ENCODE peak calls at places on chromosomes 7 and 10, in five cellular contexts. F is A549, D is neural progenitor cell, H is GM23248, M is PC-3. V is an unnamed sample.

GRCh38 chr7:130337410-130337971 is 7.1 kb upstream of the CPA5 start:
- DNase-seq in F (no peak), D (no peak), H (no peak), M (no peak), V (no peak)

GRCh38 chr10:132846631-132847415 is 60.9 kb upstream of the NKX6-2 start:
- DNase-seq in F (no peak), D (no peak), H (no peak), M (no peak), V (no peak)

GRCh38 chr7:36967387-36967786 is 243.1 kb upstream of the AOAH start:
- DNase-seq in F (peak), D (peak), H (peak), M (peak), V (peak)

GRCh38 chr10:77989081-77989724 is 40.1 kb downstream of the POLR3A start:
- DNase-seq in F (no peak), D (no peak), H (peak), M (peak), V (no peak)

GRCh38 chr10:122468923-122469781 is 7.8 kb downstream of the HTRA1 start:
- DNase-seq in F (peak), D (no peak), H (peak), M (peak), V (no peak)

GRCh38 chr10:12938271-12938670 is 63.2 kb downstream of the CCDC3 start:
- DNase-seq in F (no peak), D (no peak), H (no peak), M (no peak), V (no peak)

GRCh38 chr7:78179211-78179610 is 380.6 kb downstream of the PHTF2 start:
- DNase-seq in F (no peak), D (no peak), H (no peak), M (no peak), V (no peak)

GRCh38 chr10:89332092-89332633 is 4.4 kb downstream of the IFIT3 start:
- DNase-seq in F (no peak), D (no peak), H (peak), M (no peak), V (peak)

GRCh38 chr10:84254552-84255137 is 9.8 kb downstream of the RGR start:
- DNase-seq in F (no peak), D (no peak), H (no peak), M (no peak), V (no peak)

GRCh38 chr7:23358152-23358674 is 59.1 kb downstream of the MALSU1 start:
- DNase-seq in F (no peak), D (no peak), H (no peak), M (no peak), V (no peak)

GRCh38 chr7:14218338-14218737 is 228.9 kb upstream of the ETV1 start:
- DNase-seq in F (no peak), D (no peak), H (no peak), M (peak), V (no peak)

GRCh38 chr7:76356823-76357222 is 2.0 kb downstream of the YWHAG start:
- DNase-seq in F (no peak), D (peak), H (peak), M (peak), V (peak)

GRCh38 chr10:89442347-89442746 is 28.0 kb downstream of the IFIT5 start:
- DNase-seq in F (no peak), D (no peak), H (no peak), M (no peak), V (no peak)

GRCh38 chr7:2018786-2019692 is 213.7 kb downstream of the MAD1L1 start:
- DNase-seq in F (no peak), D (no peak), H (peak), M (peak), V (no peak)

GRCh38 chr7:111229951-111230350 is 139.0 kb downstream of the LRRN3 start:
- DNase-seq in F (no peak), D (no peak), H (peak), M (no peak), V (no peak)

GRCh38 chr7:65444899-65445823 is 71.5 kb downstream of the ZNF92 start:
- DNase-seq in F (no peak), D (no peak), H (no peak), M (no peak), V (no peak)

GRCh38 chr7:38448076-38448475 is 174.6 kb upstream of the TARP start:
- DNase-seq in F (no peak), D (no peak), H (peak), M (no peak), V (no peak)

GRCh38 chr7:131212114-131212513 is 115.6 kb upstream of the MKLN1 start:
- DNase-seq in F (no peak), D (peak), H (no peak), M (no peak), V (no peak)

GRCh38 chr10:62946278-62946677 is 130.1 kb upstream of the EGR2 start:
- DNase-seq in F (no peak), D (no peak), H (no peak), M (no peak), V (no peak)

GRCh38 chr7:78472519-78472918 is 673.9 kb downstream of the PHTF2 start:
- DNase-seq in F (no peak), D (no peak), H (peak), M (no peak), V (no peak)

GRCh38 chr7:101308245-101309085 is 13.1 kb downstream of the IFT22 start:
- DNase-seq in F (peak), D (peak), H (peak), M (peak), V (no peak)

GRCh38 chr7:127629268-127629854 is 11.4 kb upstream of the PAX4 start:
- DNase-seq in F (peak), D (peak), H (no peak), M (peak), V (peak)

GRCh38 chr10:6204063-6204340 is 1.3 kb downstream of the PFKFB3 start:
- DNase-seq in F (no peak), D (peak), H (peak), M (peak), V (peak)

GRCh38 chr7:151141855-151142685 is 25.4 kb downstream of the GBX1 start:
- DNase-seq in F (no peak), D (no peak), H (no peak), M (no peak), V (no peak)

GRCh38 chr10:25758041-25758457 is 176.0 kb upstream of the MYO3A start:
- DNase-seq in F (peak), D (peak), H (peak), M (peak), V (peak)

GRCh38 chr10:11034762-11035161 is 17.1 kb downstream of the CELF2 start:
- DNase-seq in F (no peak), D (no peak), H (no peak), M (no peak), V (no peak)

GRCh38 chr7:151891182-151891581 is 14.3 kb upstream of the PRKAG2 start:
- DNase-seq in F (no peak), D (no peak), H (no peak), M (no peak), V (no peak)

GRCh38 chr10:103554488-103555320 is 61.2 kb downstream of the NEURL1 start:
- DNase-seq in F (peak), D (peak), H (peak), M (peak), V (no peak)

GRCh38 chr10:74799840-74800239 is 26.6 kb upstream of the KAT6B start:
- DNase-seq in F (no peak), D (no peak), H (peak), M (peak), V (no peak)

GRCh38 chr10:114332301-114332797 is 72.0 kb downstream of the AFAP1L2 start:
- DNase-seq in F (no peak), D (no peak), H (no peak), M (no peak), V (no peak)

GRCh38 chr10:121926669-121927360 is 1.0 kb downstream of the ATE1 start:
- DNase-seq in F (peak), D (no peak), H (peak), M (peak), V (peak)

GRCh38 chr7:110600983-110601382 is 489.9 kb upstream of the LRRN3 start:
- DNase-seq in F (no peak), D (no peak), H (no peak), M (no peak), V (no peak)

GRCh38 chr10:77792155-77792554 is 134.4 kb downstream of the DLG5 start:
- DNase-seq in F (no peak), D (no peak), H (no peak), M (no peak), V (no peak)

GRCh38 chr7:115153770-115154468 is 232.0 kb downstream of the MDFIC start:
- DNase-seq in F (no peak), D (no peak), H (peak), M (no peak), V (no peak)

GRCh38 chr10:23525406-23525805 is 86.5 kb downstream of the OTUD1 start:
- DNase-seq in F (peak), D (no peak), H (peak), M (peak), V (peak)

GRCh38 chr7:45687185-45687560 is 113.0 kb downstream of the ADCY1 start:
- DNase-seq in F (no peak), D (no peak), H (no peak), M (no peak), V (no peak)

GRCh38 chr10:73625004-73625883 is 16.0 kb downstream of the MYOZ1 start:
- DNase-seq in F (peak), D (peak), H (peak), M (peak), V (peak)

DNA sequence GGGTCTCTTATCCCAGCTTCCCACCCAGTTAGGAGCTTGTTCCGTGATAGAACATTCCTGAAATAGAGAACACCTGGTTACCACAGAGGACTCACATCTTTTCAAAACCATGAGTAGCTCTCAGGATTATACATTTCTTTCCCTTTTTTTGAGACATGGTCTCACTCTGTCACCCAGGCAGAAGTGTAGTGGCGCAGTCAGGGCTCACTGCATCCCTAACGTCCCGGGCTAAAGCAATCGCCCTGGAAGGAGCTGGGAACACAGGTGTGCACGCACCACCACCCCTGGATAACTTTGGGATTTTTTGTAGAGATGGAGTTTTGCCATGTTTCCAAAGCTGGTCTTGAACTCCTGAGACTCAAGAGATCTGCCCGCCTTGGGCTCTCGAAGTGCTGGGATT is 144.0 kb downstream of the RNF216 start:
- DNase-seq in F (no peak), D (no peak), H (no peak), M (no peak), V (no peak)
- H3K4me2 ChIP-seq in F (peak), D (peak), H (peak), M (peak), V (no peak)

DNA sequence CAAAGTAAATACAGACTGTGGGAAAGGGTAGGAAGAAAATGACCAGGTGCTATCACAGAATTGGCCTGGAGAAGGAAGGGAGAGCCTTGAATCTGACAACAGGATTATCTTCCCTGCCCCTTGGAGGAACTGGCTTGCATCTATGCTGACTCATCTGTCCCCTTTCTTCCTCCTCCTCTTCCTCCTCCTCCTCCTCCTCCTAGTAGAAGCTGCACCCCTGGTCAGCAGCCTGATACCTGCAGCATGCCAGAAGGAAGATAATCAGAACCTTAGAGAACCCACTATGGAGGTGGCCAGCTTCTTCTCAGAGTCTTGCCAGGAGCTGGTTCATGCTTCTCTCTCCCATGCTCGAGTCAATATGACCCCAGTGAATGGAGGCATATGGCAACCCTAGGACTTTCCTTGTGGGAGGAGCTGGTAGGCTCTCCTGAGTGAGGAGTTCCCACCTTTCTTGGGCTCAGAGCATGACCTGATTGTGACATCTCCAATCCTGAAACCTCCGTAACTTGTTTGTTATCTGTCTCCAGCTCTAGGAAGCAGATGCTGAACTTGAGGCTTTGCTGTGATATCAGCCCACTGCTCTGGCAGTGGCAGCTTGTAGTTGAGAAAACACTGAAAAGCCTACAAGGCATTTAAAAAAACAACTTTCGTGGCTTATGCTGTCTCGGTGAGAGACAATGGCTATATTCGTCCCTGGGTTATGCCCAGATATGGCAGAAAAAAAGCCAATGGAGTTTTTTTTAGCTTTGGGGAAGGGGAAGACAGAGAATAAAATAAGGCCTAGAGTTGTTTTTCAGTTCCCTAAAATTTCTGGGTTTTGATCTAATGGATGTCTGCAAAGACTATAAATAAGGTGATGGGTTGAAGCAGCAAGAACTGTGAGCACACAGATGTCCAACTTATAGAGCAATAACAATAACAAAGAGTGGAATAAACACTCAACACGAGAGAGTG is 60.6 kb downstream of the CDHR3 start:
- DNase-seq in F (no peak), D (no peak), H (no peak), M (no peak), V (peak)
- H3K4me2 ChIP-seq in F (no peak), D (no peak), H (no peak), M (no peak), V (peak)

GRCh38 chr10:51696251-51696650 is 3.1 kb downstream of the CSTF2T start:
- DNase-seq in F (no peak), D (no peak), H (peak), M (no peak), V (no peak)
- H3K4me2 ChIP-seq in F (no peak), D (peak), H (peak), M (peak), V (peak)

GRCh38 chr7:70618020-70618551 is 513.9 kb upstream of the GALNT17 start:
- DNase-seq in F (no peak), D (no peak), H (no peak), M (no peak), V (no peak)

GRCh38 chr7:70616821-70617220 is 515.1 kb upstream of the GALNT17 start:
- DNase-seq in F (no peak), D (no peak), H (no peak), M (no peak), V (no peak)

GRCh38 chr7:70612811-70613210 is 519.1 kb upstream of the GALNT17 start:
- DNase-seq in F (no peak), D (peak), H (no peak), M (no peak), V (no peak)

GRCh38 chr7:70615066-70615465 is 516.9 kb upstream of the GALNT17 start:
- DNase-seq in F (no peak), D (no peak), H (no peak), M (no peak), V (no peak)

DNA sequence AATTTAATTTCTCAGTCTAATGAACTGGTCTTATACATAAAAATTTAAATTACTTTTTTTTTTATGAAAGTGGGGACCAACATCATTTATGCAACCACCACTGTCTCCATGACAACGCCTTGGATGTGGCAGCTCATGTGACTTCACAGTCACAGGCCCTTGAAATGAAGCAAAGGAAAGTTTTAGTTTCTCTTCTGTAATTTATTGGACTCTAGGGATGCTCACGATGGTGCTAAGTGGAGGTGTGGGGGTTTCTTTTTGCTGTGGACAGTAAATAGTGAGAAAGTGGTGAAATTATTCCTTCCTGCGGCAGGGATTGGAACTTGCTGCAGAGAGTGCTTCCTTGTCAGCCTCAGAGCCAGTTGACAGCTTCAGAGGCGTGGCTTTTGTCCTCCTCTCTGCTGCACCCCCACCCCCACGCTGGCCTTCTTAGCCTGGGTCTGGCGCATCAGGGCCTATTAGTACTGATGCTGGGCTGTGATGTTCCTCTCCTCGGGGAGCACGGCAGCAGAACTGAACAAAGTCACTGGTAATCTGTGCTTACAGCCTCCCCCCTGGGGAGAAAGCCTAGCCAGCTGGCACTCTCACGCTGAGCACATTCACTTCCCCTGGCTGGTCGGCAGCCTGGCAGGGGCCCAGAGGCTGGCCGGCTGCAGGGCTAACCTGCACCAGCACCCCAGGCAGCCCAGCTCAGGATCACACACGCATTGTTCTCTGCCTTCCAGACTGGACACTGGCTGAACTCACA is 517.5 kb upstream of the GALNT17 start:
- DNase-seq in F (no peak), D (peak), H (peak), M (no peak), V (peak)
- H3K4me2 ChIP-seq in F (no peak), D (peak), H (peak), M (no peak), V (no peak)

GRCh38 chr7:27176343-27176731 is 2.2 kb upstream of the HOXA10 start:
- DNase-seq in F (no peak), D (no peak), H (peak), M (no peak), V (no peak)
- H3K4me2 ChIP-seq in F (no peak), D (no peak), H (peak), M (peak), V (no peak)

DNA sequence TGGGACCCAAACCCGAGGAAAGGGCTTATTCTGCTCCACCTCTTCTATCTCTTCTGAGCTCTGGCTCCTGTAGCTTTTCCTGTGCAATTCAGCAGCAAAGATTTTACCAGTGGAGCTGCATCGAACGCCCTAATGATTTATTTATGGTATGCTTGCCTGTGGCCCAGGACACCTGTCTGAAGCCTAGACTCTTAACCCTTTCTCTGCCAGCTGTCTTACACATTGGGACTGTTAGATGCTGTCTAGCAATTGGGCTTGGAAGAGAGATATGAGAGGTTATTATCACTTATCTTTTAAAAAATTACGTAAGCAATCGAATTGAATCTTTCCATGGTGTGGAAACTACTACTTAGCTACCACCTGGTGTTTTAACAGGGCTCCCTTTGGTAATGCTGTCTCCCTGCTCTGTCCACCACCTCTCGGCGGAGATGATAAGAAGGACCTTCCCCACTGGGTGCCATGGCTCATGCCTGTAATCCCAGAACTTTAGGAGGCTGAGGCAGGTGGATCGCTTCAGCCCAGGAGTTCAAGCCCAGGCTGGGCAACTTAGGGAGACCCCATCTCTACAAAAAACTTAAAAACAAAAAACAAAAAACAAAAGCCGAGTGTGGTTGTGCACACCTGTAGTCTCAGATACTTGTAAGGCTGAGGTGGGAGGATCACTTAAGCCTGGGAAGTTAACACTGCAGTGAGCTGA is 8.8 kb downstream of the ACSL5 start:
- DNase-seq in F (no peak), D (no peak), H (no peak), M (no peak), V (no peak)
- H3K4me2 ChIP-seq in F (no peak), D (no peak), H (no peak), M (no peak), V (no peak)

V was measured in OCI-LY7.